ENCODE peak calls at places on chromosomes 12 and 14, in four cellular contexts. Z, A, M and P are unnamed samples.
A peak's percentile ranks its signal among the peaks of the same experiment; 100 is the strongest.

GRCh38 chr14:69610859-69611263 is 535 bp upstream of the SUSD6 start:
- DNase-seq in Z (no peak), A (no peak), M (no peak), P (no peak)

GRCh38 chr12:116600959-116601358 is 41.8 kb downstream of the MAP1LC3B2 start:
- DNase-seq in Z (no peak), A (no peak), M (no peak), P (no peak)

GRCh38 chr14:24852312-24853060 is 197.5 kb downstream of the STXBP6 start:
- DNase-seq in Z (no peak), A (no peak), M (peak; percentile 6), P (no peak)

GRCh38 chr12:130162267-130162666 is at the start of gene FZD10:
- DNase-seq in Z (peak; percentile 71), A (no peak), M (peak; percentile 60), P (no peak)

GRCh38 chr14:29028973-29029582 is 262.5 kb downstream of the FOXG1 start:
- DNase-seq in Z (peak; percentile 60), A (peak; percentile 99), M (no peak), P (peak; percentile 23)

GRCh38 chr12:7289743-7290142 is 14.1 kb upstream of the ACSM4 start:
- DNase-seq in Z (no peak), A (no peak), M (no peak), P (no peak)

GRCh38 chr12:89980236-89980635 is 271.6 kb upstream of the ATP2B1 start:
- DNase-seq in Z (no peak), A (no peak), M (no peak), P (no peak)

GRCh38 chr12:125518074-125518473 is 452.8 kb downstream of the AACS start:
- DNase-seq in Z (peak; percentile 38), A (no peak), M (no peak), P (no peak)

GRCh38 chr14:63413009-63413408 is 94.3 kb upstream of the GPHB5 start:
- DNase-seq in Z (no peak), A (no peak), M (no peak), P (no peak)

GRCh38 chr12:23536293-23536692 is 413.2 kb downstream of the SOX5 start:
- DNase-seq in Z (no peak), A (no peak), M (no peak), P (no peak)

GRCh38 chr14:100341301-100342031 is 18.3 kb downstream of the SLC25A47 start:
- DNase-seq in Z (no peak), A (no peak), M (no peak), P (no peak)

GRCh38 chr14:38208825-38209562 is 1.3 kb downstream of the SSTR1 start:
- DNase-seq in Z (peak; percentile 56), A (peak; percentile 33), M (peak; percentile 20), P (no peak)

GRCh38 chr12:84315926-84316325 is 596.7 kb downstream of the SLC6A15 start:
- DNase-seq in Z (no peak), A (no peak), M (no peak), P (no peak)

GRCh38 chr12:69671597-69671996 is 27.5 kb downstream of the BEST3 start:
- DNase-seq in Z (no peak), A (no peak), M (no peak), P (peak; percentile 15)

GRCh38 chr12:3295648-3296408 is 195.2 kb upstream of the PRMT8 start:
- DNase-seq in Z (no peak), A (no peak), M (no peak), P (no peak)

GRCh38 chr12:52739963-52740362 is 36.6 kb upstream of the KRT77 start:
- DNase-seq in Z (no peak), A (no peak), M (no peak), P (no peak)

GRCh38 chr14:63343878-63344277 is 25.1 kb upstream of the GPHB5 start:
- DNase-seq in Z (no peak), A (no peak), M (no peak), P (no peak)

GRCh38 chr12:16350682-16351081 is 3.2 kb downstream of the MGST1 start:
- DNase-seq in Z (no peak), A (peak; percentile 28), M (no peak), P (no peak)

GRCh38 chr12:22234561-22234960 is 99.9 kb downstream of the ST8SIA1 start:
- DNase-seq in Z (no peak), A (no peak), M (no peak), P (no peak)

GRCh38 chr12:117494833-117495714 is 133.6 kb upstream of the NOS1 start:
- DNase-seq in Z (no peak), A (peak; percentile 10), M (peak; percentile 38), P (no peak)

GRCh38 chr14:31990959-31991541 is 86.1 kb upstream of the ARHGAP5 start:
- DNase-seq in Z (no peak), A (peak; percentile 77), M (no peak), P (no peak)

GRCh38 chr12:81450920-81451739 is 308.0 kb downstream of the PPFIA2 start:
- DNase-seq in Z (peak; percentile 70), A (peak; percentile 58), M (peak; percentile 64), P (peak; percentile 15)

GRCh38 chr12:49331360-49332222 is 5.4 kb downstream of the C1QL4 start:
- DNase-seq in Z (peak; percentile 77), A (peak; percentile 53), M (peak; percentile 77), P (peak; percentile 65)

GRCh38 chr12:132886529-132887477 is 602 bp downstream of the CHFR start:
- DNase-seq in Z (peak; percentile 48), A (peak; percentile 6), M (peak; percentile 43), P (no peak)

GRCh38 chr14:34059037-34059924 is 108.4 kb upstream of the EGLN3 start:
- DNase-seq in Z (no peak), A (no peak), M (no peak), P (peak; percentile 60)

GRCh38 chr12:112740387-112740934 is 51.1 kb upstream of the RPH3A start:
- DNase-seq in Z (no peak), A (no peak), M (no peak), P (no peak)

GRCh38 chr12:91985002-91985767 is 160.5 kb downstream of the BTG1 start:
- DNase-seq in Z (no peak), A (no peak), M (no peak), P (peak; percentile 15)

GRCh38 chr14:105096206-105096875 is 31.1 kb upstream of the GPR132 start:
- DNase-seq in Z (no peak), A (no peak), M (no peak), P (no peak)

GRCh38 chr12:91620949-91621348 is 438.3 kb upstream of the DCN start:
- DNase-seq in Z (no peak), A (no peak), M (peak; percentile 8), P (no peak)

GRCh38 chr14:20388159-20388558 is 25.1 kb downstream of the TEP1 start:
- DNase-seq in Z (no peak), A (no peak), M (no peak), P (no peak)

GRCh38 chr14:91482278-91483023 is 27.7 kb downstream of the PPP4R3A start:
- DNase-seq in Z (no peak), A (no peak), M (no peak), P (no peak)

GRCh38 chr14:36055052-36055378 is 121.5 kb downstream of the PTCSC3 start:
- DNase-seq in Z (no peak), A (no peak), M (no peak), P (no peak)

GRCh38 chr12:111112699-111113098 is 192.3 kb upstream of the MYL2 start:
- DNase-seq in Z (no peak), A (no peak), M (no peak), P (no peak)

GRCh38 chr12:46342562-46343033 is 30.0 kb downstream of the SLC38A2 start:
- DNase-seq in Z (peak; percentile 35), A (peak; percentile 64), M (peak; percentile 12), P (peak; percentile 33)

GRCh38 chr12:124852329-124852831 is 11.3 kb downstream of the SCARB1 start:
- DNase-seq in Z (no peak), A (peak; percentile 89), M (no peak), P (no peak)

GRCh38 chr14:77139540-77140342 is 1.9 kb downstream of the ZDHHC22 start:
- DNase-seq in Z (peak; percentile 90), A (peak; percentile 29), M (peak; percentile 83), P (peak; percentile 69)
- TF ChIP-seq ELF4 in Z (no peak), A (no peak), M (no peak), P (no peak)

DNA sequence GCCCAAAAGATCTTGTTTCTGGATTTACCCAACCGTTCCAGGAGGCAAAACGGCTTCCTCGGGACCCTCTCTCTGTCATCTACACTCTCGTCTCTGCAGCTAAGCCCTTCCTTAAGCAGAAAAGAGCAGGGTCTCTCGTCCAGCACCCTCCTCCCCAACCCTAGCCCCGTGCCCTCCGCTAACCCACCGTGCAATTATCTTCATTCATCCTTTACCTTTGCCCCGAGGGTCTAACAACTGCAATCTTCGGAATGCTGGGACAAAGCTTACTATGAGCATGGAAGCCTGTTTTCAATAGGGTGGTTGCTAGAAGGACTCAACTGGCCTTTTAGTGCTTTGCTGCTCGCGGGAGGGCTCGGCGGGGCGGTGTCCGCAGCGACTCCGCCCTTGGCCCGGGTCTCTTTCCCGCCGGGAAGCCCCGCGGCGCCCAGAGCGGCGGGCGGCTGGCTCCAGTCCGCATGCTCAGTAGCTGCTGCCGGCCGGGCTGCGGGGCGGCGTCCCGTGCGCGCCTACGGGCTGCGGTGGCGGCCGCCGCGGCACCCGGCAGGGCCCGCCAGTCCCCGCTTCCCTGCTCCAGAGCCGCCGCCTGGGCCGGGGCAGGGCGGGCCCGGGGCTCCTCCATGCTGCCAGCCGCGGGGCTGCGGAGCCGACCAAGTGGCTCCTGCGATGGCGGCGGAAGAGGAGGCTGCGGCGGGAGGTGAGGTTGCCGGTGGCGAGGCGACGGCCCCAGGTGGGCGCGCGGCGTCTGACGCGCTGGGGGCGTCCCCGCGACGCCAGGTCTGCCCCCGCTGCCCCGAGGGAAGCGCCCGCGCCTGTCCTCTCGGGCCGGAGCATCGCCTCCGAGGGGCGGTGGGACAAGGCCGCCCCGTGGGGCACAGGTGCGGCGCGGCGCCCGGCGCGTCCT is at the start of gene BMAL2:
- DNase-seq in Z (peak; percentile 67), A (peak; percentile 20), M (peak; percentile 84), P (peak; percentile 26)
- TF ChIP-seq ELF4 in Z (no peak), A (no peak), M (no peak), P (no peak)

DNA sequence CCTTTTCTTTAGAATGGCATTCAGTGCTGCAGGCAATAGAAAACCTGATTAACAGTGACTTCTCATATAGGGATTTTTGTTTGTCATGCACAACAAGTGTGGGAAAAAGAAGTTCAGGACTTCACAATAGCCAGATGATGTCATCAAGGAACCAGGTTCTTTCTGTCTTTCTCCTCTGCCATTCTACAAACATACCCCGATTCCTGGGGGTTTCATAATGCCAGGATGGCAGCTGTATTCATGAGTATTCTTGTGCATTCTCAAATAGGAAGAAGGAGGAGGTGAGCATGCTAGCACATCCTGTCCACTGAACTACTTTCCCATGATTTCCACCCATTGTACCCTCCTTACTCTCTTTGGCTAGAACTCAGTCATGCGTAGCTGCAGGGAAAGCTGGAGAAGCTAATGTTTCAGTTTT is 182.7 kb upstream of the EEA1 start:
- DNase-seq in Z (no peak), A (no peak), M (no peak), P (no peak)
- TF ChIP-seq ELF4 in Z (no peak), A (no peak), M (no peak), P (no peak)

DNA sequence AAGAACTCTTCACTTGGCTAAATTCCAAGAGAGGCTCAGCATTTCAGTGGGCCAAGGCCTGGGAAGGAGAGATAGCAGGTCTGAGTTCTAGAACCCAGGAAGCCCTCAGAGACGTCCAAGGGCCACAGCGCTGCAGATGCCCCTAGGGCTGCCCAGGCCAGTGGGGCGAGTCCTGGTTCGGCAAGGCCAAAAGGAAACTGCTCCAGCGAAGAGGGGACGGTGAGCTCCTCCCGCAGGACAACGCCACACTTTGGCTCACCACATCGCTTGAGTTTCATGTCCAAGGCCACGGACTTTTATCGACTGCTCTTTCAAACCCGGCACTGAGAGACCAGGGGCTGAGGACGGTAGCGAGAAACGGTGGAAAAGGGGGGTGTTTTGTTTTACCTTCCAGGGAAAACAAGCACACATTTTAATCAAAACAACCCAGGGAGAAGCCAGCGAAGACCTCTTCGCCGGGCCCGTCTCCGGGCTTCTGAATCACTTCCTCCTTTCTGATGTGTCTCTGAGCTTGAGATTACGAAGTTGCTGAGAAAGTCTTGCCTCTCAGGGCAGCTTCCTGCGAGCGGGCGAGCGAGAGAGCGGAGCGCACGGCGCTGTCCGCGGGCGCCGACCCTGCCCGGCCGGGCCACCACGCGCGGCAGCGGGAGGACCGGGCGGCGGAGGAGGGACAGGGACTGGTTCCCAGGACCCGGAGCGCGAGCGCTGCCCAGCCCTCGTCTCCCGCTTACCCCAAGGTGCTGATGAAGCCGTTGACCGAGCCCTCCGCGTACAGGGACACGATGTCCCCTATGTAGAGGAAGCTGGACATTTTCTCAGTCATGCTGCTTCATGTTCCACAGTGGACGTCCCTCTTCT is 806 bp downstream of the ITPR2 start:
- DNase-seq in Z (peak; percentile 46), A (peak; percentile 63), M (peak; percentile 49), P (peak; percentile 73)
- TF ChIP-seq ELF4 in Z (no peak), A (peak; percentile 25), M (no peak), P (no peak)